ENCODE peak calls at places on chromosomes 1 and 21, in five cellular contexts. I is neural progenitor cell, L is fibroblast of the aortic adventitia, U is fibroblast of lung, T is H1. M is an unnamed sample.

GRCh38 chr1:89608627-89609338 is 24.1 kb upstream of the LRRC8C start:
- DNase-seq in I (no peak), L (no peak), U (no peak), T (no peak), M (no peak)

GRCh38 chr1:78547081-78547480 is 56.3 kb downstream of the PTGFR start:
- DNase-seq in I (no peak), L (no peak), U (no peak), T (no peak), M (no peak)

GRCh38 chr1:173190101-173190895 is 16.8 kb downstream of the TNFSF4 start:
- DNase-seq in I (no peak), L (peak; percentile 83), U (peak; percentile 86), T (no peak), M (peak; percentile 100)

GRCh38 chr1:202081992-202082391 is 40.7 kb upstream of the GPR37L1 start:
- DNase-seq in I (no peak), L (no peak), U (no peak), T (no peak), M (no peak)

GRCh38 chr1:72050551-72050950 is 231.8 kb downstream of the NEGR1 start:
- DNase-seq in I (no peak), L (no peak), U (no peak), T (no peak), M (no peak)

GRCh38 chr21:14591882-14592281 is 45.8 kb upstream of the SAMSN1 start:
- DNase-seq in I (no peak), L (peak; percentile 88), U (peak; percentile 66), T (no peak), M (peak; percentile 88)

GRCh38 chr1:15153184-15153841 is at the start of gene TMEM51:
- DNase-seq in I (peak; percentile 93), L (no peak), U (peak; percentile 50), T (peak; percentile 41), M (peak; percentile 72)

GRCh38 chr1:97903626-97904025 is 17.2 kb downstream of the DPYD start:
- DNase-seq in I (no peak), L (peak; percentile 80), U (peak; percentile 70), T (no peak), M (peak; percentile 63)

DNA sequence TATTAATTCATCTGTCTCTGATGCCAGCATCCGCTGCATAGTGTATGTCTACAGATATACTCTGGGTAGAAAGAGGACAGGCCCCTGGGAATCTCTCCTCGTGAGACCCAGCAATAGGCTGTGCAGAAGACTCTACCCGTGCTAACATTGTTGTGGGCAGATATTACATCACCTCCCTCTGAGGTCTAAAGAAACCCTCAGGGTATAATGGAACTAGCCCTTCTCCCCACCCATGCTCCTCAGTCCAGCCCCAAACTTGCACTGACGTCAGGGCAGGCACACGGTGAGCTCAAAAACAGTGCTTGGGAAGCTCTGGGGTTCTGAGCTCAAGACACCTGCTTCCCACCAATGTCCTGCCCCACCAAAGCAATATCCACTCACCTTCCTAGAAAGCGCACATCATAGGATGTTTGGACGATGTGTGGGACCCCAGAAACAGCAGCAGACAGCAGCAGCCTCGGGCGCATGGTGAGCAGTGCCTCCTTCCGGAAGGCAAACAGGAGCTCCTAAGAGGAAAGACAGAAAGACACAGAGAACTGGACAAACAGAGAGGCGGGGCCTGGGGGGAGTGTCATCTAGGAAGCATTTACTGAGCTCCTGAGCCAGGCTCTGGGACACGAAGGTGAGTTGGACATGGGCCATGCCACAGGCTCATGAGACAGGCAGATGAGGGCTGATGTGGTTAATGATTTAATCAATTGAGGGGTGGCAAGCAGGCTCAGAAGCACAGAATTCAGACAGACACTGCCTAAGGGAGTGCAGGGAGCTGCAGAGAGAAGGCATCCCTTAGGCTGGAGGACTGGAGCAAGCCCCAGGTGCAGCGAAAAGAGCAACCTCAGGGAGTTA is 4.8 kb downstream of the OVGP1 start:
- DNase-seq in I (no peak), L (no peak), U (no peak), T (no peak), M (peak; percentile 81)
- TF ChIP-seq CTCF in I (no peak), L (no peak), U (no peak), T (no peak), M (no peak)

GRCh38 chr21:27480841-27481261 is 514.0 kb upstream of the ADAMTS5 start:
- DNase-seq in I (no peak), L (peak; percentile 81), U (no peak), T (no peak), M (peak; percentile 62)

GRCh38 chr21:27477321-27477720 is 510.4 kb upstream of the ADAMTS5 start:
- DNase-seq in I (no peak), L (peak; percentile 35), U (peak; percentile 50), T (no peak), M (no peak)

GRCh38 chr21:27475363-27475955 is 508.6 kb upstream of the ADAMTS5 start:
- DNase-seq in I (no peak), L (no peak), U (no peak), T (no peak), M (no peak)

DNA sequence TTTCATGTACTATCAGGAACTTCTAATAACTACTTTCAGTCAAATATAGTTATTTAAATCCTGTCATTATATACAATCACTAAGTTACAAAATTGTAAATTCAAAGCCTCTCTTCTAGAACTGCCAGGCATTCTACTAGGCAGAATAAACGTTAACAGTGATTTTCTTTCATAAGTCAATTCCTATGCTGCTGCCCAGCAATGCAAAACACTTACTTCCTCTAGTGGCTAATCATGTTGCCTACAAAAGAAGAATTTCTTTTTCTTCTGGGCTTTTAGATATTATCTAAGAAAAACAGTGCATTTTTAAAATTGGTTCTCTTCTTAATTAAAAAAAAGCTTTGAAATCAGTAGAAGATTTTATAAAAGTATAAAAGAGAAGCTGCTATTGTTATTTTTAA is 509.8 kb upstream of the ADAMTS5 start:
- DNase-seq in I (no peak), L (peak; percentile 80), U (peak; percentile 80), T (no peak), M (peak; percentile 5)
- TF ChIP-seq CTCF in I (no peak), L (peak; percentile 82), U (peak; percentile 67), T (no peak), M (peak; percentile 22)

GRCh38 chr1:157247005-157247763 is 109.0 kb upstream of the ETV3 start:
- DNase-seq in I (no peak), L (no peak), U (no peak), T (no peak), M (no peak)

GRCh38 chr1:157241185-157241538 is 103.0 kb upstream of the ETV3 start:
- DNase-seq in I (no peak), L (no peak), U (no peak), T (peak; percentile 5), M (no peak)

GRCh38 chr1:157249326-157249725 is 111.1 kb upstream of the ETV3 start:
- DNase-seq in I (no peak), L (no peak), U (no peak), T (no peak), M (peak; percentile 27)

GRCh38 chr1:157249739-157250138 is 111.5 kb upstream of the ETV3 start:
- DNase-seq in I (no peak), L (no peak), U (no peak), T (no peak), M (no peak)

DNA sequence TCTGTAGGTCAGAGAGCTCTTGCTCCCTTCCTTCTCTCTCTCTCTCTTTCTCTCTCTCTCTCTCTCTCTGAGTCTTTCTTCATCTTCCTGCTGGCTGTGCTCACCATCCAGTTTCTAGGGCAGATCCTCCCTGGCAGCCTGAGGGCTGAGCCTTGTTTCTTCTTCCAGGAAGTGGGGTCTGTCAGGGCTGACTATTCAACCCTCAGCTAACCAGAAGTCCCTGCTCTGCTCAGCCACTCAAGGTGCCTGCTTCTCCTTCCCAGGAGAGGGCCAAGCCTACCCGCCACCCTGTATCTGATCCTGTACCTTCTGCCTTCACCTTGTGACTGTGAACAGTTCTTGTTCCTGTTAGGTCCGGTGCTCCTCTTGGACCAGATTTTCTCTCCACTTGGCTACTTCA is 107.6 kb upstream of the ETV3 start:
- DNase-seq in I (no peak), L (no peak), U (no peak), T (no peak), M (no peak)
- TF ChIP-seq CTCF in I (no peak), L (no peak), U (no peak), T (no peak), M (no peak)

DNA sequence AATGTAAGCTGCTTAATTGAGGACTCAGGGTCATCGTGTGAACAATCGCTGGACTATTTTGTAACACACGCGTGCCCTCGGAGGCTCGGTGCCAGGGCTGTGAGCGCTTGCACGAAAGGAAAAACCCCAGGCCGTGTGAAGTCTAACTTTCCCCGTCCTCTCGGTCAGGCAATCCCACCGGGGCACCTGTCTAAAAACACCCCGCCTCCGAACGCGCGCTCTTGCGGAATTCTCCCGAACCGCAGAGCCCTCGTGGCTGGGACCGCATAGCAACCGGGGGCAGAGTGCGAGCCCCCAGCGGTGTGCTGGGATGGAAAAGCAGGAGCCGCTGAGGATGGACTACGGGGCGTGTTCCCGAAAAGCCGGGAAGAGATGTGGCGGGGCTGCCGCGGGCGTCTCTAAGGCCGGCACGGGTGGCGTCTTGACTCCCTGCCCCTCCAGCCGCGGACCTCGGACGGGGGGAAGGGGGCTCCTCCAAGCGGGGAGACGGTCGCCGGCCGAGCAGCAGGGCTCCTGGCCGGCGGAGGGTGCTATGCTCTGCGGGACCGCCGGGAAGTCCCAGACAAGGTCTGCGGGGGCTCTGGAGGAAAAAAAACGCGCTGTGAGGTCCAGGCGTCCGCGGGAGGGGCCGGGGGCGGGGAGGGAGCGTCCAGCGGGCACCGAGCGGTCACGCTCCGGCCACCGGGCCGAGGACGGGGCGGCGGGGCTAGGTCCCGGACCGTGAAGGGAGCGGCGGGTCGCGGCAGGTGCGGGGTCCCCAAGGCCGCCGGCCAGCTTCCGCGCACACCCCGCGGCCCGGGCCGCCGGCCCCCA is 936 bp downstream of the ZBTB21 start:
- DNase-seq in I (peak; percentile 78), L (peak; percentile 63), U (peak; percentile 38), T (no peak), M (peak; percentile 58)
- TF ChIP-seq CTCF in I (peak; percentile 17), L (peak; percentile 33), U (peak; percentile 18), T (no peak), M (no peak)

M was measured in MCF 10A.